ENCODE peak calls at places on chromosome X, in six cellular contexts. F, Z, Y, C, J and H are unnamed samples. For H3K4me1, the result is how much of the 10 kb centered on the place peaks cover.

GRCh38 chrX:12955882-12956703 is 18.8 kb upstream of the TMSB4X start:
- DNase-seq in J (peak), Y (peak), F (no peak), C (no peak), Z (peak), H (peak)

GRCh38 chrX:66110112-66110511 is 53.9 kb upstream of the HEPH start:
- DNase-seq in Z (no peak), C (peak), Y (peak), F (peak), J (no peak), H (peak)

GRCh38 chrX:107823456-107823855 is 2.2 kb upstream of the MID2 start:
- DNase-seq in J (no peak), Y (peak), Z (no peak), C (no peak), F (no peak), H (no peak)

GRCh38 chrX:10243056-10243455 is 86.3 kb downstream of the CLCN4 start:
- DNase-seq in Z (no peak), Y (peak), C (no peak), F (no peak), J (no peak), H (no peak)

GRCh38 chrX:123860983-123861382 is 1.1 kb downstream of the XIAP start:
- DNase-seq in J (no peak), C (no peak), Y (peak), F (no peak), Z (no peak), H (no peak)

GRCh38 chrX:155864655-155865054 is 16.5 kb upstream of the VAMP7 start:
- DNase-seq in Y (no peak), Z (no peak), C (no peak), J (no peak), F (no peak), H (no peak)

GRCh38 chrX:50431623-50432022 is 39.0 kb downstream of the DGKK start:
- DNase-seq in F (no peak), J (no peak), C (no peak), Y (no peak), Z (no peak), H (no peak)

GRCh38 chrX:151488677-151489076 is 74.8 kb upstream of the PASD1 start:
- DNase-seq in F (no peak), Y (no peak), C (no peak), Z (no peak), J (no peak), H (peak)

GRCh38 chrX:44104699-44105098 is 131.5 kb upstream of the NDP start:
- DNase-seq in C (no peak), J (no peak), Z (no peak), F (no peak), Y (no peak), H (no peak)

GRCh38 chrX:69104756-69105434 is 60.4 kb downstream of the PJA1 start:
- DNase-seq in Z (no peak), F (no peak), J (no peak), C (no peak), Y (no peak), H (no peak)

GRCh38 chrX:2828404-2829065 is at the start of gene GYG2:
- DNase-seq in J (no peak), Z (no peak), F (no peak), C (peak), Y (no peak), H (no peak)

GRCh38 chrX:78958419-78959116 is 13.4 kb downstream of the P2RY10 start:
- DNase-seq in F (no peak), Y (no peak), Z (no peak), C (no peak), J (no peak), H (no peak)

GRCh38 chrX:68440438-68440837 is 7.1 kb upstream of the OPHN1 start:
- DNase-seq in J (no peak), Y (no peak), Z (no peak), F (no peak), C (no peak), H (no peak)

GRCh38 chrX:68877606-68878005 is 48.8 kb downstream of the EFNB1 start:
- DNase-seq in Z (no peak), Y (no peak), C (no peak), J (no peak), F (no peak), H (no peak)

GRCh38 chrX:25016361-25016671 is 551 bp upstream of the ARX start:
- DNase-seq in J (no peak), C (no peak), Z (no peak), Y (no peak), F (no peak), H (no peak)

GRCh38 chrX:25015486-25016360 is at the start of gene ARX:
- DNase-seq in J (peak), Z (no peak), F (no peak), C (peak), Y (peak), H (no peak)

GRCh38 chrX:25013593-25014365 is 2.0 kb downstream of the ARX start:
- DNase-seq in C (peak), Z (no peak), F (no peak), Y (no peak), J (no peak), H (no peak)

GRCh38 chrX:25012793-25013592 is 2.8 kb downstream of the ARX start:
- DNase-seq in J (no peak), F (no peak), C (peak), Z (no peak), Y (no peak), H (no peak)

GRCh38 chrX:25014366-25014838 is 1.4 kb downstream of the ARX start:
- DNase-seq in Z (no peak), J (no peak), C (no peak), F (no peak), Y (no peak), H (no peak)
- H3K4me3 ChIP-seq in Z (no peak), J (no peak), C (no peak), F (no peak), Y (no peak), H (no peak)

GRCh38 chrX:19627081-19627480 is 111.8 kb upstream of the MAP3K15 start:
- DNase-seq in Z (no peak), J (no peak), C (no peak), F (no peak), Y (no peak), H (no peak)

GRCh38 chrX:19626230-19626629 is 110.9 kb upstream of the MAP3K15 start:
- DNase-seq in F (no peak), J (no peak), Y (no peak), C (no peak), Z (no peak), H (no peak)

GRCh38 chrX:19628006-19628575 is 112.8 kb upstream of the MAP3K15 start:
- DNase-seq in J (no peak), Y (no peak), Z (no peak), F (no peak), C (peak), H (no peak)

GRCh38 chrX:19625612-19626011 is 110.3 kb upstream of the MAP3K15 start:
- DNase-seq in Z (no peak), J (peak), C (peak), F (no peak), Y (peak), H (peak)

DNA sequence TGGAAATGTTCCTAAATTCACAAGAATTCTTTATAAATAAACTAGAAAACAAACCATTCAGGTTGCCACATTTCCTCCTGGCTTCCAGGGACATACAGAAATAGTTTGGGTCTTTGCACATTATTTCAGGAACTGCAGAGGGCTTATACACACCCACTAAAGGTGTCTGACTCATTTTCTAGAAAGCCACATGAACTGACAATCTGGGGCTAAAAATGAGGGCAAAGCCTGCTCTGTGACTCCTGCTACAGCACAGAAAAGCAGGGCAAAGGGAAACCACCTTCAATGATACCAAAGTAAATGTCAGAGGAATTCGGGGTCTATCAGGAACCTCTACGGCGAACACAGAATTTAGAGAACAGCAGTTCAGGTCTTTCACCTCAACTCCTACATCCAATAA is 112.2 kb upstream of the MAP3K15 start:
- DNase-seq in C (no peak), Z (no peak), Y (no peak), F (no peak), J (no peak), H (no peak)
- H3K4me1 ChIP-seq in C (under half), Z (under half), Y (under half), F (under half), J (under half), H (under half)

DNA sequence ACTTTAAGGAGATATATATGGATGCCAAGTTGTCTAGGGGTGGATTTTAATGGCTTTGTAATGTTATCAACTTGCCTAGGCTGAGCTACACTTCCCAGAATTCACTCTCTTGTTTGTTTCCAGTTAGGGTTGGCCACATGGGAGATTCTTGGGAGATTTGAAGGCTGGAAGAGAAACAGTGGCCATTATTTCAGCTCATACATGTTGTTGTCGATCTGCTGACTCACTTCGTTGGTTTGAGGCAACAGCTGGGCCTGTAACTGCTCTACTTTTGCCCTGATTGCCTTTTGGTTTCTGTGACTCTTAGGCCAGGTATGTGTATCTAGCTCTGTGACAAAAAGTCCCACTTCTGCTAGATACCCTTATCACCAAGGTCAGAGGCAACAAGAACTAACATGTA is 11.6 kb upstream of the SRPX start:
- DNase-seq in Z (no peak), F (no peak), J (no peak), C (no peak), Y (no peak), H (no peak)
- H3K4me3 ChIP-seq in Z (no peak), F (no peak), J (no peak), C (no peak), Y (no peak), H (no peak)

GRCh38 chrX:153595859-153596857 is 2.8 kb downstream of the CCNQ start:
- DNase-seq in F (no peak), Y (no peak), Z (peak), C (no peak), J (no peak), H (no peak)
- H3K4me1 ChIP-seq in F (under half), Y (under half), Z (under half), C (under half), J (under half), H (under half)

GRCh38 chrX:137051978-137052640 is 18.3 kb upstream of the GPR101 start:
- DNase-seq in Z (peak), C (peak), J (peak), Y (peak), F (peak), H (peak)
- H3K4me3 ChIP-seq in Z (peak), C (no peak), J (peak), Y (no peak), F (peak), H (peak)

GRCh38 chrX:47208108-47208507 is 10.4 kb upstream of the CDK16 start:
- DNase-seq in J (no peak), C (no peak), F (no peak), Y (no peak), Z (no peak), H (no peak)

GRCh38 chrX:47202877-47203276 is 9.2 kb downstream of the UBA1 start:
- DNase-seq in C (no peak), Z (no peak), Y (no peak), F (no peak), J (no peak), H (no peak)

GRCh38 chrX:47204970-47205369 is 11.3 kb downstream of the UBA1 start:
- DNase-seq in Z (no peak), J (no peak), Y (no peak), C (no peak), F (no peak), H (no peak)

GRCh38 chrX:47209508-47210238 is 8.8 kb upstream of the CDK16 start:
- DNase-seq in C (no peak), F (no peak), Z (peak), Y (no peak), J (no peak), H (no peak)

DNA sequence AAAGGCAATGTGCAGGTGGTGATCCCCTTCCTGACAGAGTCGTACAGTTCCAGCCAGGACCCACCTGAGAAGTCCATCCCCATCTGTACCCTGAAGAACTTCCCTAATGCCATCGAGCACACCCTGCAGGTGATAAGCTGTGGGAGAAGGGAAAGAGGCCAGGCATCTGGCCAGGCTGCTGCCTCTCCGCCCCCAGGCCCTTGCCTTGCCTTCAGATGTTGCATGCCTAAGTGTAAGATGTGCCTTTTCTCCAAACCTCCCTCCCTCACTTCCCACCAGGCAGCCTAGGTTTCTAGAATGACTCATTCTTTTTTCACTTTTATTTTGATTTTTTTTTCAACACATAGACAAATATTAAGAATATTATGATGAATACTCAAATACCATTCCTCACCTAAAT is 12.2 kb upstream of the CDK16 start:
- DNase-seq in C (no peak), J (no peak), F (no peak), Y (no peak), Z (no peak), H (no peak)
- H3K4me1 ChIP-seq in C (under half), J (under half), F (under half), Y (under half), Z (under half), H (under half)

DNA sequence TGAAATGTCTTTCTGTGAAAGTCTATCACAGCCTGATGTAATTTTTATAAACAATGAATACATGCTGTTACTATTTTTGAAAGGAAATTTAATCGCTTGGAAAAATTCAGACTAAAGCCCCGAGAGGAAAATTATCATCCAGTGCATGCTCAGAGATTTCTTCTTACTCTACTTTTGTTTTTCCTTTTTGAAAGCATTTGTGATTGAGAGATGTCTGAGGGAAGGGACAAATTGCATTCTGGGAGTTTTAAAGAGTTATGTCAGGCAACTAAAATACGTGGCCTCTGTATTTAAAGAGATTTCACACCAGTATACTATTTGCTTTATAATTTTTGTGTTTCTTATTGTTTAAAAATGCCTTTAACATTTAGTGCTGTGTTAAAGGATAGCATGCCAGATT is 1.4 kb upstream of the ZFX start:
- DNase-seq in C (no peak), Y (peak), Z (no peak), J (no peak), F (peak), H (no peak)
- H3K4me3 ChIP-seq in C (no peak), Y (no peak), Z (no peak), J (no peak), F (peak), H (peak)

DNA sequence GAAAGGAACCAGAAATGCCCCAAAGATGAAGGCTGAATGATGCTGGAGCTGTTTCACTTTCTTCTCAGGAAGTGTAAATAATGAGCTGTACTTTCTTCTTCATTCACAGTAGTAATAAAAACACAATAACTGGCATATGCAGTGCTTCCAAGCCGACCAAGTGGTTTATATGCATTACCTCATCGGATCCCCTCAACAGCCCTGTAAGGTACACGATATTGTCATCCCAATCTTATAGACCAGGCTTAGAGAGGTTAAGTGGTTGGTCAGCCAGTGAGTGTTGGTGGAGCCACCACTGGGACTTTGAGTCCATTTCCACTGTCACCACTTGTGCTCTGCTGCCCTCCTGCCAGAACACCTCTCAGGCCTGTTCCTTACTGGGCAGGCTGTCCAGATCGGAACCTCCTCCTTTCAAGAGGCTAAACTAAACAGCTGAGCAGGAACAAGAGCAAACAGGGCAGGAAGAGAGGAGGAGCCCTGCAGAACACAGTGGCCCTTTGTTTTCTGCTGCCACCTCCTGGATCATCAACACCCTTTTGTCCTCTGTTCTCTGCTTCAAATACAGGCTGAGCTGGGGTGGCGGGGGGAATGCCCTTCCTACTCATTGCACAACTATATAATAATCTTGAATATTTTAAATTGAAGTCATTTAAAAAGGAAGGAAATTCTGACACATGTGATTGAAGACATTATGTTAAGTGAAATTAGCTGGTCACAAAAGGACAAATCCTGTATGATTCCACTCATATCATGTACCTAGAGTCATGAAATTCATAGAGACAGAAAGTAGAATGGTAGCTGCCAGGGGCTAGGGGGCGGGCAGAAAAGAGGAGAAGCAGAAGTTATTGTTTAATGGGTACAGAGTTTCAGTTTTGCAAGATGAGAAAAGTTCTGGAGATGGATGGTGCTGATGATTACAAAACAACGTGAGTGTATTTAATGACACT is 112.5 kb upstream of the ATP6AP2 start:
- DNase-seq in J (peak), Y (peak), Z (no peak), C (peak), F (peak), H (no peak)
- H3K4me1 ChIP-seq in J (under half), Y (under half), Z (under half), C (under half), F (under half), H (under half)

GRCh38 chrX:154434394-154435168 is 2.4 kb upstream of the GDI1 start:
- DNase-seq in J (no peak), Y (no peak), F (no peak), C (no peak), Z (no peak), H (no peak)
- H3K4me3 ChIP-seq in J (no peak), Y (no peak), F (no peak), C (no peak), Z (no peak), H (no peak)